ENCODE peak calls at places on chromosomes 3 and 15, in nine cellular contexts. One of them, this sample, is unnamed.

GRCh38 chr15:25171856-25172687 is 217.3 kb downstream of the SNRPN start:
- DNase-seq in neural progenitor cell: no peak
- DNase-seq in ascending aorta: peak; percentile 1
- DNase-seq in Peyer's patch: peak; percentile 29
- DNase-seq in H7: no peak
- DNase-seq in thyroid gland: no peak
- DNase-seq in fibroblast of villous mesenchyme: no peak
- DNase-seq in GM06990: no peak
- DNase-seq in heart right ventricle: no peak
- DNase-seq in this sample: no peak

GRCh38 chr3:71226565-71227281 is 356.8 kb downstream of the FOXP1 start:
- DNase-seq in neural progenitor cell: no peak
- DNase-seq in thyroid gland: peak; percentile 8
- DNase-seq in heart right ventricle: peak; percentile 71
- DNase-seq in fibroblast of villous mesenchyme: peak; percentile 11
- DNase-seq in ascending aorta: peak; percentile 18
- DNase-seq in Peyer's patch: peak; percentile 64
- DNase-seq in GM06990: peak; percentile 65
- DNase-seq in H7: no peak
- DNase-seq in this sample: no peak

GRCh38 chr15:33580526-33580925 is 269.8 kb downstream of the RYR3 start:
- DNase-seq in thyroid gland: no peak
- DNase-seq in fibroblast of villous mesenchyme: no peak
- DNase-seq in GM06990: no peak
- DNase-seq in neural progenitor cell: no peak
- DNase-seq in Peyer's patch: no peak
- DNase-seq in ascending aorta: no peak
- DNase-seq in H7: no peak
- DNase-seq in heart right ventricle: no peak
- DNase-seq in this sample: no peak

GRCh38 chr15:84911879-84912660 is 27.6 kb downstream of the SLC28A1 start:
- DNase-seq in Peyer's patch: peak; percentile 87
- DNase-seq in ascending aorta: peak; percentile 89
- DNase-seq in neural progenitor cell: no peak
- DNase-seq in H7: no peak
- DNase-seq in GM06990: no peak
- DNase-seq in heart right ventricle: peak; percentile 94
- DNase-seq in fibroblast of villous mesenchyme: peak; percentile 95
- DNase-seq in thyroid gland: peak; percentile 88
- DNase-seq in this sample: peak; percentile 99

GRCh38 chr15:90750186-90750585 is 33.0 kb downstream of the BLM start:
- DNase-seq in ascending aorta: no peak
- DNase-seq in H7: no peak
- DNase-seq in GM06990: peak; percentile 65
- DNase-seq in heart right ventricle: no peak
- DNase-seq in Peyer's patch: no peak
- DNase-seq in neural progenitor cell: no peak
- DNase-seq in thyroid gland: no peak
- DNase-seq in fibroblast of villous mesenchyme: peak; percentile 25
- DNase-seq in this sample: no peak

GRCh38 chr3:112759681-112760080 is 87.0 kb downstream of the CD200R1L start:
- DNase-seq in thyroid gland: no peak
- DNase-seq in fibroblast of villous mesenchyme: no peak
- DNase-seq in H7: no peak
- DNase-seq in neural progenitor cell: no peak
- DNase-seq in Peyer's patch: no peak
- DNase-seq in GM06990: no peak
- DNase-seq in ascending aorta: no peak
- DNase-seq in heart right ventricle: no peak
- DNase-seq in this sample: no peak

GRCh38 chr3:113148307-113148703 is 63.1 kb upstream of the BOC start:
- DNase-seq in neural progenitor cell: no peak
- DNase-seq in heart right ventricle: peak; percentile 27
- DNase-seq in thyroid gland: peak; percentile 18
- DNase-seq in ascending aorta: no peak
- DNase-seq in GM06990: no peak
- DNase-seq in H7: no peak
- DNase-seq in fibroblast of villous mesenchyme: no peak
- DNase-seq in Peyer's patch: no peak
- DNase-seq in this sample: no peak

GRCh38 chr15:36177590-36178281 is 401.7 kb upstream of the CDIN1 start:
- DNase-seq in ascending aorta: no peak
- DNase-seq in neural progenitor cell: no peak
- DNase-seq in GM06990: no peak
- DNase-seq in heart right ventricle: no peak
- DNase-seq in Peyer's patch: no peak
- DNase-seq in thyroid gland: no peak
- DNase-seq in fibroblast of villous mesenchyme: peak; percentile 91
- DNase-seq in H7: no peak
- DNase-seq in this sample: peak; percentile 23

GRCh38 chr15:78204351-78205309 is 29.7 kb downstream of the ACSBG1 start:
- DNase-seq in heart right ventricle: peak; percentile 43
- DNase-seq in Peyer's patch: peak; percentile 44
- DNase-seq in thyroid gland: peak; percentile 15
- DNase-seq in neural progenitor cell: no peak
- DNase-seq in fibroblast of villous mesenchyme: peak; percentile 34
- DNase-seq in ascending aorta: no peak
- DNase-seq in H7: peak; percentile 34
- DNase-seq in GM06990: no peak
- DNase-seq in this sample: peak; percentile 44

GRCh38 chr3:62168356-62168755 is 205.0 kb downstream of the FEZF2 start:
- DNase-seq in Peyer's patch: no peak
- DNase-seq in heart right ventricle: no peak
- DNase-seq in ascending aorta: no peak
- DNase-seq in GM06990: no peak
- DNase-seq in H7: no peak
- DNase-seq in neural progenitor cell: no peak
- DNase-seq in fibroblast of villous mesenchyme: no peak
- DNase-seq in thyroid gland: no peak
- DNase-seq in this sample: no peak

GRCh38 chr3:62164746-62165145 is 208.6 kb downstream of the FEZF2 start:
- DNase-seq in ascending aorta: no peak
- DNase-seq in GM06990: no peak
- DNase-seq in thyroid gland: no peak
- DNase-seq in H7: no peak
- DNase-seq in heart right ventricle: no peak
- DNase-seq in Peyer's patch: no peak
- DNase-seq in neural progenitor cell: no peak
- DNase-seq in fibroblast of villous mesenchyme: no peak
- DNase-seq in this sample: no peak

GRCh38 chr3:62164196-62164595 is 209.2 kb downstream of the FEZF2 start:
- DNase-seq in Peyer's patch: no peak
- DNase-seq in thyroid gland: no peak
- DNase-seq in fibroblast of villous mesenchyme: no peak
- DNase-seq in H7: no peak
- DNase-seq in neural progenitor cell: no peak
- DNase-seq in GM06990: no peak
- DNase-seq in ascending aorta: no peak
- DNase-seq in heart right ventricle: no peak
- DNase-seq in this sample: no peak

GRCh38 chr3:62169871-62170660 is 203.3 kb downstream of the FEZF2 start:
- DNase-seq in ascending aorta: no peak
- DNase-seq in Peyer's patch: no peak
- DNase-seq in heart right ventricle: no peak
- DNase-seq in GM06990: no peak
- DNase-seq in neural progenitor cell: no peak
- DNase-seq in H7: no peak
- DNase-seq in fibroblast of villous mesenchyme: no peak
- DNase-seq in thyroid gland: no peak
- DNase-seq in this sample: peak; percentile 64

DNA sequence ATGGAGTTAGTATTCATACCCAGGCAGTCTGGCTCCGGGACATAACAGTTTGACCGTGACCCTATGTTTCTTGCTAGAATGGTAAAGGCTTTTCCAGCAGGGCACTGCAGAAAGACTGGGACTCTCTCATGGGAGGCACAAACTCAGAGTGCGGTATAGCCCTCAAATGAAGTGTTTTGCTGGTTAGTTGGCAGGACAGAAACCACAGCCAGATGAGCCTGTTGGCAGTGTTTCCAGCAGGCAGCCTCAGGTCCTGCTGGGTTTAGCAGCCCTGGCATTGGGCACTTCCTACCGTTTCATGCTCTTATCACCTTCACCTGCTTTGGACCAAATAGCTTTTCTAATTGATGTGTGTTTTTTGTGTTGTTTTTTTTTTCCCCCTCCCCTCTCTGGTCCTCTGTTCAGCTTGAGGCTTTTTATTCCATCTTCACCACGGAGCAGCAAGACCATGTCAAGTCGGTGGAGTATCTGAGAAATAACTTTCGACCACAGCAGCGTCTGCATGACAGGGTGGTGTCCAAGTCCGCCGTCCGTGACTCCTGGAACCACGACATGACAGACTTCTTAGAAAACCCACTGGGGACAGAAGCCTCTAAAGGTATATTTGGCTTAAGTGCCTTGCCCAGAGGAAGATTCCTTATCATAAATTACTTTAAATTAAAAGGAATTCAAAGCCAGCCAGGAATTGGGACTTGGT is 205.6 kb downstream of the FEZF2 start:
- DNase-seq in thyroid gland: no peak
- DNase-seq in fibroblast of villous mesenchyme: no peak
- DNase-seq in H7: no peak
- DNase-seq in neural progenitor cell: no peak
- DNase-seq in Peyer's patch: no peak
- DNase-seq in GM06990: no peak
- DNase-seq in heart right ventricle: no peak
- DNase-seq in ascending aorta: no peak
- DNase-seq in this sample: no peak
- H3K4me3 ChIP-seq in thyroid gland: no peak overlapping the region
- H3K4me3 ChIP-seq in fibroblast of villous mesenchyme: no peak overlapping the region
- H3K4me3 ChIP-seq in H7: no peak overlapping the region
- H3K4me3 ChIP-seq in neural progenitor cell: no peak overlapping the region
- H3K4me3 ChIP-seq in Peyer's patch: no peak overlapping the region
- H3K4me3 ChIP-seq in GM06990: no peak overlapping the region
- H3K4me3 ChIP-seq in heart right ventricle: no peak overlapping the region
- H3K4me3 ChIP-seq in ascending aorta: no peak overlapping the region
- H3K4me3 ChIP-seq in this sample: no peak overlapping the region

GRCh38 chr3:157501863-157502262 is 1.4 kb downstream of the VEPH1 start:
- DNase-seq in heart right ventricle: no peak
- DNase-seq in Peyer's patch: no peak
- DNase-seq in neural progenitor cell: peak; percentile 83
- DNase-seq in ascending aorta: no peak
- DNase-seq in GM06990: no peak
- DNase-seq in fibroblast of villous mesenchyme: no peak
- DNase-seq in thyroid gland: no peak
- DNase-seq in H7: peak; percentile 28
- DNase-seq in this sample: no peak

GRCh38 chr3:157500232-157500631 is 3.0 kb downstream of the VEPH1 start:
- DNase-seq in GM06990: no peak
- DNase-seq in fibroblast of villous mesenchyme: no peak
- DNase-seq in Peyer's patch: no peak
- DNase-seq in ascending aorta: no peak
- DNase-seq in heart right ventricle: no peak
- DNase-seq in thyroid gland: no peak
- DNase-seq in neural progenitor cell: no peak
- DNase-seq in H7: no peak
- DNase-seq in this sample: no peak

GRCh38 chr3:157498374-157498773 is 4.8 kb downstream of the VEPH1 start:
- DNase-seq in heart right ventricle: no peak
- DNase-seq in ascending aorta: no peak
- DNase-seq in H7: no peak
- DNase-seq in thyroid gland: no peak
- DNase-seq in fibroblast of villous mesenchyme: no peak
- DNase-seq in neural progenitor cell: no peak
- DNase-seq in Peyer's patch: no peak
- DNase-seq in GM06990: no peak
- DNase-seq in this sample: no peak

GRCh38 chr3:157495846-157496245 is 7.4 kb downstream of the VEPH1 start:
- DNase-seq in H7: no peak
- DNase-seq in ascending aorta: no peak
- DNase-seq in Peyer's patch: no peak
- DNase-seq in thyroid gland: no peak
- DNase-seq in fibroblast of villous mesenchyme: no peak
- DNase-seq in neural progenitor cell: no peak
- DNase-seq in GM06990: no peak
- DNase-seq in heart right ventricle: no peak
- DNase-seq in this sample: no peak

GRCh38 chr3:157499342-157499963 is 3.8 kb downstream of the VEPH1 start:
- DNase-seq in ascending aorta: no peak
- DNase-seq in heart right ventricle: no peak
- DNase-seq in neural progenitor cell: peak; percentile 79
- DNase-seq in H7: peak; percentile 46
- DNase-seq in Peyer's patch: no peak
- DNase-seq in fibroblast of villous mesenchyme: no peak
- DNase-seq in thyroid gland: peak; percentile 98
- DNase-seq in GM06990: no peak
- DNase-seq in this sample: peak; percentile 50
- H3K4me3 ChIP-seq in ascending aorta: peak overlapping the region; percentile 43
- H3K4me3 ChIP-seq in heart right ventricle: peak overlapping the region; percentile 16
- H3K4me3 ChIP-seq in neural progenitor cell: peak overlapping the region; percentile 38
- H3K4me3 ChIP-seq in H7: peak overlapping the region; percentile 35
- H3K4me3 ChIP-seq in Peyer's patch: peak overlapping the region; percentile 21
- H3K4me3 ChIP-seq in fibroblast of villous mesenchyme: peak overlapping the region; percentile 50
- H3K4me3 ChIP-seq in thyroid gland: no peak overlapping the region
- H3K4me3 ChIP-seq in GM06990: no peak overlapping the region
- H3K4me3 ChIP-seq in this sample: peak overlapping the region; percentile 65

GRCh38 chr3:85790445-85791030 is 831.7 kb downstream of the CADM2 start:
- DNase-seq in heart right ventricle: no peak
- DNase-seq in ascending aorta: no peak
- DNase-seq in Peyer's patch: no peak
- DNase-seq in neural progenitor cell: peak; percentile 1
- DNase-seq in fibroblast of villous mesenchyme: no peak
- DNase-seq in GM06990: no peak
- DNase-seq in thyroid gland: peak; percentile 8
- DNase-seq in H7: no peak
- DNase-seq in this sample: no peak
- H3K4me3 ChIP-seq in heart right ventricle: no peak overlapping the region
- H3K4me3 ChIP-seq in ascending aorta: no peak overlapping the region
- H3K4me3 ChIP-seq in Peyer's patch: no peak overlapping the region
- H3K4me3 ChIP-seq in neural progenitor cell: no peak overlapping the region
- H3K4me3 ChIP-seq in fibroblast of villous mesenchyme: no peak overlapping the region
- H3K4me3 ChIP-seq in GM06990: no peak overlapping the region
- H3K4me3 ChIP-seq in thyroid gland: no peak overlapping the region
- H3K4me3 ChIP-seq in H7: no peak overlapping the region
- H3K4me3 ChIP-seq in this sample: no peak overlapping the region

DNA sequence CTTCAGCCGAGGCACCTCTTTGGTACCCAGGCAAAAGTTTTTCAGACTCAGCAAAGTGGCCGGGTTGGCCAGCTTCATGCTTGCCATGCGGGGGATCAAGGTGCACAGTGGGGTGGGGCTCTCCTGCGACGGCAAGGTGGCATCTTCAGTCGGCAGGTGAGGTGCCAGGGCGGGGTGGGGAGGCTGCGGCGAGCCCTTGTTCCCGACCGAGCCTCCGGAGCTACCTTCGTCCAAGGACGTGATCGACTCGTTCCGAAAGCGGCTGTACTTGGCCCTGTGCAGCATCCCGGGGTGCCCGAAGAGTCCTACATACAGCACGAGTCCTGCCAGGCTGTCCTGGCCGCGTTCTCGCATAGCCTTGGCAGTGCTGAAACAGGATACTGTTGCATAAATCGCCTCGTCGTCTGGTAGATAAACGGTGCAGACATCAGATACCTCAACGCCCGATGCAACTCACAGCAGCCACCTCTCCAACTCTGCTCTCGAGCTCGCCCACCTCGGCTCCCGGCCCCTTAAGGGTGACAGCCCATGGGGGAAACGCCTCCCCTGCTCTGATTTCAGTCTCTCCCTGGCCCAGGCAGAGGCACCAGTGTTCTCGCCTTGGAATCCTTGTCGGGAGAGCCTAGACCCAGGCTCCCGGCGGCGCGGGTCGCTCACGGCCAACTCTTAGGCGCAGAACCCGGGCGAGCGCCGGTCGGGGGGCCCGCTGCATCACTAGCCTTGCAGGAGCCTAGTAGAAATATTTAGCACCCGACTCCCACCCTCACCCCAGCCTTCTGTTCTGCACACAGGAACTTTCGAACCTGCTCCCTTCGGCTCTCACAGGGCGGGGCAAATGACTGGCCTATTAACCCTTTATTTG is 826 bp downstream of the SHC4 start:
- DNase-seq in neural progenitor cell: peak; percentile 61
- DNase-seq in ascending aorta: no peak
- DNase-seq in H7: peak; percentile 63
- DNase-seq in Peyer's patch: no peak
- DNase-seq in GM06990: no peak
- DNase-seq in thyroid gland: peak; percentile 47
- DNase-seq in heart right ventricle: no peak
- DNase-seq in fibroblast of villous mesenchyme: peak; percentile 69
- DNase-seq in this sample: peak; percentile 64
- H3K4me3 ChIP-seq in neural progenitor cell: peak overlapping the region; percentile 67
- H3K4me3 ChIP-seq in ascending aorta: peak overlapping the region; percentile 73
- H3K4me3 ChIP-seq in H7: peak overlapping the region; percentile 55
- H3K4me3 ChIP-seq in Peyer's patch: peak overlapping the region; percentile 50
- H3K4me3 ChIP-seq in GM06990: peak overlapping the region; percentile 56
- H3K4me3 ChIP-seq in thyroid gland: no peak overlapping the region
- H3K4me3 ChIP-seq in heart right ventricle: peak overlapping the region; percentile 47
- H3K4me3 ChIP-seq in fibroblast of villous mesenchyme: peak overlapping the region; percentile 69
- H3K4me3 ChIP-seq in this sample: peak overlapping the region; percentile 69

This sample was measured in choroid plexus epithelial cell.